ENCODE peak calls at places on chromosomes 3 and 15, in ten cellular contexts. S, E, J, M, Q, K, I, T, V and G are unnamed samples.

GRCh38 chr3:189457201-189457607 is 174.0 kb upstream of the TP63 start:
- DNase-seq in Q (peak), J (no peak), V (no peak), I (no peak), S (no peak), E (peak), T (no peak), M (no peak), K (no peak), G (no peak)

GRCh38 chr3:112132554-112132953 is 494 bp downstream of the GCSAM start:
- DNase-seq in Q (no peak), M (no peak), T (no peak), J (no peak), E (no peak), V (no peak), I (no peak), K (no peak), S (no peak), G (no peak)

GRCh38 chr3:105869982-105870381 is 1.2 kb upstream of the CBLB start:
- DNase-seq in Q (no peak), J (no peak), E (no peak), I (no peak), T (no peak), S (no peak), V (no peak), M (no peak), K (no peak), G (no peak)

GRCh38 chr3:59424268-59425010 is 374.6 kb upstream of the CFAP20DC start:
- DNase-seq in T (no peak), K (no peak), J (no peak), E (peak), M (no peak), V (no peak), Q (no peak), S (no peak), I (no peak), G (no peak)

GRCh38 chr3:31399270-31399669 is 133.5 kb upstream of the STT3B start:
- DNase-seq in E (no peak), Q (no peak), V (no peak), K (no peak), M (no peak), I (no peak), J (no peak), T (no peak), S (no peak), G (no peak)

GRCh38 chr3:123694377-123695147 is 109.7 kb upstream of the HACD2 start:
- DNase-seq in J (no peak), M (no peak), T (no peak), V (no peak), K (no peak), S (no peak), E (peak), Q (no peak), I (no peak), G (no peak)

GRCh38 chr3:197468866-197469382 is 86.8 kb downstream of the BDH1 start:
- DNase-seq in I (no peak), Q (no peak), S (no peak), J (peak), E (peak), M (no peak), V (no peak), K (no peak), T (no peak), G (no peak)

GRCh38 chr3:188689101-188689574 is 482.6 kb upstream of the TPRG1 start:
- DNase-seq in S (no peak), M (no peak), T (no peak), I (no peak), K (no peak), Q (no peak), V (no peak), J (no peak), E (peak), G (no peak)

GRCh38 chr3:106022913-106023312 is 154.1 kb upstream of the CBLB start:
- DNase-seq in J (no peak), Q (no peak), K (no peak), M (no peak), I (no peak), E (no peak), V (no peak), S (no peak), T (no peak), G (no peak)

GRCh38 chr15:70351941-70352774 is 254.4 kb upstream of the TLE3 start:
- DNase-seq in J (no peak), V (no peak), M (no peak), Q (no peak), I (no peak), K (no peak), E (no peak), S (no peak), T (no peak), G (no peak)

GRCh38 chr3:124802702-124803101 is 72.5 kb downstream of the UMPS start:
- DNase-seq in T (no peak), E (no peak), Q (no peak), M (no peak), J (no peak), S (no peak), K (no peak), I (no peak), V (no peak), G (no peak)

GRCh38 chr3:65439641-65440040 is 599.1 kb downstream of the MAGI1 start:
- DNase-seq in E (peak), Q (peak), J (peak), M (peak), S (no peak), K (no peak), I (no peak), T (peak), V (no peak), G (no peak)

GRCh38 chr15:65385868-65386253 is 8.1 kb upstream of the IGDCC3 start:
- DNase-seq in M (peak), J (no peak), S (no peak), I (no peak), Q (no peak), V (no peak), T (no peak), E (no peak), K (no peak), G (no peak)

GRCh38 chr3:101066776-101067175 is 73.6 kb upstream of the ABI3BP start:
- DNase-seq in Q (no peak), T (no peak), M (no peak), I (no peak), V (no peak), K (no peak), S (no peak), E (peak), J (no peak), G (no peak)

GRCh38 chr3:149968216-149968615 is 2.5 kb downstream of the PFN2 start:
- DNase-seq in E (peak), Q (no peak), J (no peak), S (no peak), V (no peak), K (no peak), M (no peak), I (peak), T (no peak), G (no peak)

GRCh38 chr3:42071720-42072582 is 19.2 kb upstream of the TRAK1 start:
- DNase-seq in K (no peak), I (peak), Q (no peak), J (peak), V (no peak), T (no peak), M (peak), E (peak), S (peak), G (peak)

GRCh38 chr3:179158336-179159039 is 10.3 kb downstream of the PIK3CA start:
- DNase-seq in V (no peak), Q (no peak), T (no peak), S (no peak), M (no peak), K (no peak), J (no peak), E (no peak), I (no peak), G (no peak)

GRCh38 chr15:89442671-89443307 is 53.6 kb downstream of the RHCG start:
- DNase-seq in M (no peak), E (no peak), T (peak), S (peak), Q (no peak), K (peak), V (peak), I (no peak), J (peak), G (no peak)

GRCh38 chr3:171732741-171733140 is 77.5 kb downstream of the PLD1 start:
- DNase-seq in Q (no peak), S (no peak), M (no peak), I (no peak), K (no peak), V (no peak), T (no peak), J (no peak), E (no peak), G (no peak)

GRCh38 chr3:11671648-11672100 is 28.0 kb upstream of the VGLL4 start:
- DNase-seq in V (no peak), K (no peak), S (no peak), T (peak), I (no peak), E (peak), Q (no peak), M (no peak), J (no peak), G (no peak)